ENCODE peak calls at places on chromosome 1, in seven cellular contexts. C is T-helper 17 cell; K is stimulated activated CD4-positive, alpha-beta T cell treated with anti-CD3 and anti-CD28 coated beads, Interleukin-4, amount 100 ng/mL, for 4 hours; X is H1; P is HL-60; R is activated naive CD4-positive, alpha-beta T cell treated with anti-CD3 and anti-CD28 coated beads, Interleukin-2, amount 10 ng/mL, durations not matched to agents 7 days and 5 days; A is ACHN. G is an unnamed sample.

GRCh38 chr1:90402893-90403849 is 313.9 kb downstream of the BARHL2 start:
- DNase-seq in C (no peak), K (no peak), X (no peak), P (no peak), R (no peak), A (peak; percentile 84), G (peak; percentile 45)

GRCh38 chr1:54927475-54928240 is 40.7 kb upstream of the DHCR24 start:
- DNase-seq in C (no peak), K (no peak), X (no peak), P (no peak), R (no peak), A (no peak), G (no peak)

GRCh38 chr1:151986501-151987190 is 7.0 kb downstream of the S100A10 start:
- DNase-seq in C (no peak), K (no peak), X (no peak), P (no peak), R (no peak), A (no peak), G (no peak)

GRCh38 chr1:73839922-73840321 is 358.1 kb downstream of the LRRIQ3 start:
- DNase-seq in C (no peak), K (no peak), X (no peak), P (peak; percentile 3), R (peak; percentile 26), A (peak; percentile 25), G (peak; percentile 49)

GRCh38 chr1:55725378-55725777 is 510.2 kb upstream of the USP24 start:
- DNase-seq in C (no peak), K (no peak), X (no peak), P (no peak), R (no peak), A (no peak), G (no peak)

GRCh38 chr1:93717639-93718038 is 36.0 kb upstream of the BCAR3 start:
- DNase-seq in C (no peak), K (no peak), X (no peak), P (no peak), R (no peak), A (no peak), G (no peak)

GRCh38 chr1:12556368-12556930 is 61.6 kb downstream of the DHRS3 start:
- DNase-seq in C (no peak), K (no peak), X (no peak), P (no peak), R (no peak), A (no peak), G (peak; percentile 49)

GRCh38 chr1:36927826-36928225 is 106.5 kb downstream of the GRIK3 start:
- DNase-seq in C (no peak), K (no peak), X (no peak), P (no peak), R (no peak), A (no peak), G (no peak)

GRCh38 chr1:48107516-48107915 is 110.3 kb upstream of the TRABD2B start:
- DNase-seq in C (no peak), K (no peak), X (no peak), P (no peak), R (no peak), A (no peak), G (no peak)

GRCh38 chr1:21251773-21252471 is 38.3 kb downstream of the ECE1 start:
- DNase-seq in C (no peak), K (peak; percentile 47), X (no peak), P (no peak), R (no peak), A (peak; percentile 85), G (no peak)

GRCh38 chr1:233635765-233636502 is 22.0 kb downstream of the KCNK1 start:
- DNase-seq in C (no peak), K (no peak), X (peak; percentile 56), P (no peak), R (no peak), A (no peak), G (peak; percentile 80)

GRCh38 chr1:25246600-25247023 is 642 bp downstream of the RSRP1 start:
- DNase-seq in C (no peak), K (peak; percentile 8), X (peak; percentile 78), P (no peak), R (peak; percentile 58), A (peak; percentile 26), G (peak; percentile 37)